ENCODE peak calls at places on chromosomes 5 and 9, in four cellular contexts. F is IMR-90, I is H9, K is H1. D is an unnamed sample.
A peak's percentile ranks its signal among the peaks of the same experiment; 100 is the strongest.

GRCh38 chr5:147400076-147400809 is 109.6 kb downstream of the DPYSL3 start:
- DNase-seq in F (no peak), I (no peak), K (no peak), D (no peak)

GRCh38 chr5:138616508-138616907 is 41.3 kb upstream of the HSPA9 start:
- DNase-seq in F (no peak), I (no peak), K (no peak), D (no peak)

GRCh38 chr5:72066658-72067057 is 40.6 kb upstream of the MAP1B start:
- DNase-seq in F (peak; percentile 90), I (no peak), K (no peak), D (peak; percentile 79)

GRCh38 chr9:135864447-135865049 is 42.8 kb downstream of the CAMSAP1 start:
- DNase-seq in F (peak; percentile 43), I (peak; percentile 74), K (peak; percentile 43), D (peak; percentile 84)

GRCh38 chr9:37119360-37119759 is 1.0 kb upstream of the ZCCHC7 start:
- DNase-seq in F (no peak), I (no peak), K (no peak), D (no peak)

GRCh38 chr5:128965011-128965637 is at the start of gene SLC27A6:
- DNase-seq in F (no peak), I (peak; percentile 69), K (no peak), D (peak; percentile 75)

GRCh38 chr5:149519624-149520023 is 31.6 kb downstream of the CSNK1A1 start:
- DNase-seq in F (no peak), I (no peak), K (no peak), D (peak; percentile 34)

GRCh38 chr5:175572922-175573321 is 84.9 kb upstream of the HRH2 start:
- DNase-seq in F (peak; percentile 15), I (no peak), K (no peak), D (no peak)

GRCh38 chr5:108661590-108662219 is 86.0 kb upstream of the FER start:
- DNase-seq in F (peak; percentile 47), I (no peak), K (no peak), D (no peak)

GRCh38 chr5:83357621-83358231 is 113.8 kb upstream of the VCAN start:
- DNase-seq in F (no peak), I (no peak), K (no peak), D (no peak)

GRCh38 chr5:77590347-77590746 is 48.2 kb downstream of the OTP start:
- DNase-seq in F (no peak), I (no peak), K (no peak), D (no peak)

GRCh38 chr9:99822596-99823391 is 1.1 kb downstream of the NR4A3 start:
- DNase-seq in F (peak; percentile 51), I (peak; percentile 81), K (no peak), D (peak; percentile 89)

GRCh38 chr9:99825158-99826046 is 3.7 kb downstream of the NR4A3 start:
- DNase-seq in F (no peak), I (peak; percentile 53), K (no peak), D (no peak)

GRCh38 chr9:99823392-99824377 is 2.0 kb downstream of the NR4A3 start:
- DNase-seq in F (peak; percentile 47), I (peak; percentile 51), K (no peak), D (peak; percentile 37)

GRCh38 chr9:99826579-99826978 is 4.9 kb downstream of the NR4A3 start:
- DNase-seq in F (no peak), I (no peak), K (no peak), D (no peak)

GRCh38 chr9:99824378-99825157 is 2.9 kb downstream of the NR4A3 start:
- DNase-seq in F (no peak), I (peak; percentile 81), K (no peak), D (peak; percentile 78)
- H3K23ac ChIP-seq in F (no peak overlapping the region), I (no peak overlapping the region), K (no peak overlapping the region), D (no peak overlapping the region)

DNA sequence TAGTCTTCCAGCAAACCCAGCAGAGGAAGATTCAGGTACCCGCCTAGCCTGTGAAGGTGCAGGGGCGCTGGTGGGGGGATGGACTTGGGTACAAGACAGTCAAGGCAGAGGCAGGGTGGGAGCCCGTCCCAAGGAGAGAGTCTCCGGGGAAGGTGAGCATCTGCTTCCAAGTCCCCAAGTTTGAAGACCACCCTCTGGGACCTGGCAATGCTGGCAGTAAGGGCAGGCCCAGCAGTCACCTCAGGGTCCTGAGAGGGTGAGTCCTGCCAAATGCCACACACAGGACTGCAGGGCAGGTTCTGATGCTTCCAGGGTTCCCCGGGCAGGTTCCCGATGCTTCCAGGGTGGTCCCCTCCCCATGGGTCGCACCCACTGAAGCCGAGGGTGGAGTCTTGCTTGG is 261.8 kb upstream of the IRX1 start:
- DNase-seq in F (no peak), I (no peak), K (no peak), D (no peak)
- H4K5ac ChIP-seq in F (no peak overlapping the region), I (no peak overlapping the region), K (no peak overlapping the region), D (no peak overlapping the region)

GRCh38 chr5:56849671-56850070 is 34.3 kb downstream of the MAP3K1 start:
- DNase-seq in F (no peak), I (no peak), K (no peak), D (no peak)
- H3K4me1 ChIP-seq in F (peaks cover 9% of the 10 kb centered on the region), I (peaks cover 4% of the 10 kb centered on the region), K (peaks cover 9% of the 10 kb centered on the region), D (peaks cover 7% of the 10 kb centered on the region)

GRCh38 chr5:135706474-135706873 is 127.7 kb upstream of the CXCL14 start:
- DNase-seq in F (no peak), I (no peak), K (no peak), D (no peak)
- H3K23ac ChIP-seq in F (no peak overlapping the region), I (no peak overlapping the region), K (no peak overlapping the region), D (no peak overlapping the region)

GRCh38 chr5:97563258-97563657 is 380.2 kb upstream of the RIOK2 start:
- DNase-seq in F (no peak), I (no peak), K (no peak), D (no peak)
- H4K5ac ChIP-seq in F (no peak overlapping the region), I (no peak overlapping the region), K (no peak overlapping the region), D (no peak overlapping the region)

GRCh38 chr9:112544477-112544876 is 57.9 kb downstream of the KIAA1958 start:
- DNase-seq in F (no peak), I (no peak), K (no peak), D (no peak)
- H3K4me1 ChIP-seq in F (peaks cover 5% of the 10 kb centered on the region), I (peaks cover 2% of the 10 kb centered on the region), K (peaks cover 11% of the 10 kb centered on the region), D (no peaks in the 10 kb centered on the region)

GRCh38 chr9:121289554-121290370 is 21.8 kb downstream of the GSN start:
- DNase-seq in F (no peak), I (no peak), K (no peak), D (no peak)
- H3K23ac ChIP-seq in F (peak overlapping the region; percentile 53), I (no peak overlapping the region), K (no peak overlapping the region), D (peak overlapping the region; percentile 31)

D was measured in mesendoderm.